ENCODE peak calls at places on chromosomes 16 and 17, in ten cellular contexts. J, W, E, S, Y, L, U, V, Q and N are unnamed samples.

GRCh38 chr16:82855471-82855870 is 228.7 kb downstream of the CDH13 start:
- DNase-seq in J (no peak), W (no peak), E (no peak), S (no peak), Y (no peak), L (no peak), U (peak), V (no peak), Q (no peak), N (no peak)

GRCh38 chr17:55420776-55421178 is 858 bp downstream of the MMD start:
- DNase-seq in J (peak), W (peak), E (peak), S (peak), Y (no peak), L (peak), U (peak), V (no peak), Q (peak), N (no peak)

GRCh38 chr17:4717791-4718190 is 7.4 kb downstream of the ARRB2 start:
- DNase-seq in J (no peak), W (no peak), E (no peak), S (no peak), Y (no peak), L (no peak), U (no peak), V (no peak), Q (no peak), N (no peak)

GRCh38 chr16:27824786-27825185 is 238.7 kb downstream of the GSG1L start:
- DNase-seq in J (no peak), W (no peak), E (no peak), S (no peak), Y (no peak), L (no peak), U (no peak), V (no peak), Q (no peak), N (no peak)

GRCh38 chr17:50063516-50064252 is 7.8 kb downstream of the ITGA3 start:
- DNase-seq in J (no peak), W (no peak), E (no peak), S (no peak), Y (peak), L (no peak), U (peak), V (no peak), Q (no peak), N (no peak)

GRCh38 chr16:12158428-12158827 is 181.9 kb downstream of the SNX29 start:
- DNase-seq in J (no peak), W (no peak), E (no peak), S (no peak), Y (peak), L (no peak), U (peak), V (no peak), Q (no peak), N (no peak)

GRCh38 chr17:10276436-10276835 is 78.0 kb upstream of the GAS7 start:
- DNase-seq in J (no peak), W (no peak), E (no peak), S (no peak), Y (no peak), L (peak), U (no peak), V (no peak), Q (no peak), N (no peak)

GRCh38 chr17:83109793-83110645 is 30.6 kb downstream of the METRNL start:
- DNase-seq in J (no peak), W (no peak), E (no peak), S (peak), Y (peak), L (peak), U (peak), V (no peak), Q (peak), N (peak)

GRCh38 chr17:50641339-50641725 is 6.7 kb downstream of the ABCC3 start:
- DNase-seq in J (no peak), W (no peak), E (no peak), S (no peak), Y (no peak), L (no peak), U (no peak), V (no peak), Q (no peak), N (no peak)

GRCh38 chr17:72788950-72789585 is 303.4 kb downstream of the SLC39A11 start:
- DNase-seq in J (no peak), W (no peak), E (no peak), S (no peak), Y (no peak), L (no peak), U (no peak), V (no peak), Q (no peak), N (no peak)

GRCh38 chr16:474420-475122 is 49.1 kb downstream of the RAB11FIP3 start:
- DNase-seq in J (no peak), W (no peak), E (no peak), S (no peak), Y (no peak), L (no peak), U (no peak), V (no peak), Q (no peak), N (no peak)

GRCh38 chr17:10646393-10646990 is 10.6 kb downstream of the MYH3 start:
- DNase-seq in J (peak), W (peak), E (peak), S (peak), Y (peak), L (peak), U (peak), V (no peak), Q (peak), N (no peak)